ENCODE peak calls at places on chromosomes 16 and 17, in five cellular contexts. N, C, Y, G and L are unnamed samples.

GRCh38 chr17:30238387-30239088 is 3.0 kb upstream of the SLC6A4 start:
- DNase-seq in Y (no peak), N (peak; percentile 58), G (no peak), C (no peak), L (no peak)

GRCh38 chr16:84176192-84177053 is 10.4 kb downstream of the TAF1C start:
- DNase-seq in Y (no peak), G (no peak), C (no peak), N (no peak), L (no peak)

GRCh38 chr17:55292094-55292493 is 27.3 kb downstream of the HLF start:
- DNase-seq in G (no peak), C (no peak), Y (no peak), N (no peak), L (no peak)

GRCh38 chr16:27441998-27442397 is 40.0 kb downstream of the IL21R start:
- DNase-seq in C (no peak), G (no peak), N (no peak), Y (no peak), L (no peak)

GRCh38 chr17:69223809-69224208 is 4.8 kb downstream of the ABCA10 start:
- DNase-seq in Y (no peak), C (no peak), N (no peak), G (no peak), L (no peak)

GRCh38 chr17:21573961-21574610 is 118.2 kb upstream of the KCNJ18 start:
- DNase-seq in C (peak; percentile 58), N (no peak), G (no peak), Y (no peak), L (peak; percentile 56)

GRCh38 chr17:42531455-42532354 is 4.3 kb upstream of the NAGLU start:
- DNase-seq in Y (no peak), G (no peak), C (no peak), N (peak; percentile 75), L (peak; percentile 64)

GRCh38 chr16:54460254-54460860 is 173.8 kb upstream of the IRX3 start:
- DNase-seq in G (no peak), C (no peak), N (no peak), Y (no peak), L (no peak)

GRCh38 chr17:45101883-45102811 is 30.2 kb downstream of the PLCD3 start:
- DNase-seq in C (no peak), G (no peak), N (no peak), Y (no peak), L (no peak)

GRCh38 chr17:74930535-74931036 is 5.1 kb upstream of the OTOP3 start:
- DNase-seq in N (no peak), G (no peak), Y (no peak), C (no peak), L (no peak)

GRCh38 chr16:47732122-47732805 is 271.1 kb downstream of the PHKB start:
- DNase-seq in G (peak; percentile 12), C (no peak), Y (no peak), N (no peak), L (no peak)

GRCh38 chr16:15396948-15397594 is 1.5 kb downstream of the MPV17L start:
- DNase-seq in Y (no peak), G (no peak), C (no peak), N (no peak), L (peak; percentile 46)

GRCh38 chr16:13835935-13836334 is 84.0 kb upstream of the ERCC4 start:
- DNase-seq in C (no peak), N (no peak), G (no peak), Y (no peak), L (no peak)

GRCh38 chr17:59786536-59787319 is 79.3 kb downstream of the VMP1 start:
- DNase-seq in C (peak; percentile 96), N (no peak), G (peak; percentile 81), Y (peak; percentile 35), L (peak; percentile 58)

GRCh38 chr16:87952751-87953150 is 1.5 kb downstream of the BANP start:
- DNase-seq in Y (no peak), G (no peak), C (no peak), N (no peak), L (no peak)

GRCh38 chr17:83100220-83100852 is 20.9 kb downstream of the METRNL start:
- DNase-seq in C (no peak), G (no peak), N (no peak), Y (no peak), L (peak; percentile 57)

GRCh38 chr16:9092282-9092962 is 978 bp downstream of the HAPSTR1 start:
- DNase-seq in Y (no peak), C (peak; percentile 49), N (peak; percentile 55), G (no peak), L (peak; percentile 20)

GRCh38 chr17:43897827-43898226 is 9.5 kb downstream of the MPP2 start:
- DNase-seq in C (no peak), G (no peak), Y (no peak), N (no peak), L (no peak)
- TF ChIP-seq CTCF in C (no peak), G (no peak), Y (no peak), N (no peak), L (no peak)

DNA sequence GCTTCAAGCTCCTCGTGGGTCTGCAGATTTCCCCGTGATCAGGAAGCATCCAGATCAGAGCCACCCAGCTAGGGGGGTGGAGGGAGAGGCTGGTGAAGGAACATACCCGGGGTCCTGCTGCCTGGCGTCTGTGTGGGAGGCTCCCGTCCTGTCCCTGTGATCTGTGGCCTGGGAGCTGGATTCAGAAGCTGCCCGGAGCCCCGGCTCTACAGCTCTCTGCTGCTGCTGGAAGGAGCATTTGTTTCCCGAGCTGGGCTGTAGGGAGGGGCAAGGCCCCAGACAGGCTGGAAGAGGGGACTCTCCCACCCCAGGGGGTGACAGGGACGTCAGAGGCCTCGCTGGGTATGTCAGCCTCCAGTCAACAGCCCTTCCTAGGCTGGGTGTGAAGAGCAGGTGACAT is 10.2 kb downstream of the SOX8 start:
- DNase-seq in Y (no peak), C (no peak), G (no peak), N (no peak), L (no peak)
- TF ChIP-seq CTCF in Y (no peak), C (no peak), G (no peak), N (no peak), L (no peak)

DNA sequence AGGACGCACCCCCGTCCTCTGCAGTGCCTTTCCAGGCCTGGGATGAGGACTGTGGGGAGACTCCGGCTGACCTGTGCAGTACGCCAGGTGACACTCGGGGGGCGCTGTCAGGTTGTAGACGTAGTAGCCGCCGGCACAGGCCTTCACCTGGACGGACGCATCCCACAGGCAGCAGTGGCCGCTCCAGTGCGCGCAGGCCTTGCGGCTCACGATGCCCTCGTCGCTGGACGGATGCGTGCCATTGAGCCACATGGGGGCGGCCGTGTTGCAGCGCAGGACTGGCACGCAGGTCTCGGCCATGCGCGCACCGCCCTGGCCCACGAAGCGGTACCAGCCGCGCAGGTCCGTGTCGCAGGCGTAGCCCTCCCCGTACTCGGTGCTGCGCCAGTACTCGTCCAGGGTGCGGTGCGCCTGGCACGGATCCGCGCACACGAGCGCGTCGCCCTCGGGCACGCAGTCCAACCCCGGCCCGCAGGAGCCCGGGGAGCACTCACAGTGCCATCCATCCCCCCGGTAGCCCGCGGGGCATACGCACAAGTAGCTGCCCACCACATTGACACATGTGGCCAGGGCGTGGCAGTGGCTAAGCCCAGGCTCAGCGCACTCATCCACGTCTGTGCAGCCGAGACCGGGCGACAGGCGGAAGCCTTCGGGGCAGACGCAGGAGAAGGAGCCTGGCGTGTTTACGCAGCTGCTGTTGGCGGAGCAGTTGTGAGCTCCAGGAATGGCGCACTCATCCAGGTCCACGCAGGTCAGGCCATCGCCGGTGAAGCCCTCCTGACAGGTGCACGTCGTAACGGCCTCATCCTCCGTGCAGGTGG is 3.9 kb downstream of the UMOD start:
- DNase-seq in C (no peak), Y (no peak), N (peak; percentile 6), G (no peak), L (peak; percentile 72)
- TF ChIP-seq CTCF in C (no peak), Y (no peak), N (no peak), G (no peak), L (no peak)

DNA sequence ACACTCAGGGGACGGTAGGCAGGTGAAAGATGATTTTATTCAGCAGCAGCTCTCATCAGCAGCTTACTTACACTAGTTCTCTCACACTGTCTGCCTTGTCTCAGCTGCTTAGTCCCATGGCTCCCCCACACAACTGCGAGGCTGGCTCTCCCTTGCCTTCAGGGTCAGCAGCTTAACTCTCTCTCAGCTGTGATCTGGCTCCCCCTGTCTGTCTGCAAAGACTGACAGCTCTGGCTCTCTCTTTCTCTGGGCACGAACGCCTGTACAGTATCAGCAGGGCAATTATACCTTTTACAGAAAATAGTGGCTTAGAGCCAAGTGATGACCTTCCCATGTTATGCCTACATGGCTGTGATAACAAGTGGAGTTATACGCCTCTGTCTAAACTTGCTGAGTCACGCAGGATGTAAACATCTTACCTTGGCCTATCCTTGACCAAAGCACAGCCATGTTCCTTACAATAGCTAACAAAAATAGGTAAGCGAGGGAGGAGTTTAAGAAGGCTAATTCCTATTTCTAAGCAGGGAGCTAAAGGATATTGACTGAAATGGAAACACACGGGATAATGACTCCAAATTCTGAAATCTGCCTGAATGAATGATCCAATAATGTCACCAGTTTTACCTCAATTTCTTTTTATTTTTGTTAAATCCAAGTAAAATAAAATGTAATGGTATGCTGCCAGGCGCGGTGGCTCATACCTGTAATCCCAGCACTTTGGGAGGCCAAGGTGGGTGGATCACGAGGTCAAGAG is 1.1 kb upstream of the NDUFAB1 start:
- DNase-seq in Y (no peak), C (peak; percentile 70), G (peak; percentile 23), N (peak; percentile 18), L (no peak)
- TF ChIP-seq CTCF in Y (no peak), C (peak; percentile 50), G (peak; percentile 14), N (no peak), L (peak; percentile 8)

GRCh38 chr17:81884520-81884919 is 6.9 kb downstream of the ALYREF start:
- DNase-seq in N (no peak), G (no peak), Y (no peak), C (no peak), L (no peak)
- TF ChIP-seq CTCF in N (no peak), G (no peak), Y (no peak), C (no peak), L (no peak)

GRCh38 chr17:34980681-34981537 is 597 bp downstream of the LIG3 start:
- DNase-seq in C (peak; percentile 69), Y (no peak), N (peak; percentile 66), G (peak; percentile 86), L (peak; percentile 83)
- TF ChIP-seq CTCF in C (peak; percentile 37), Y (no peak), N (no peak), G (peak; percentile 55), L (peak; percentile 8)